ENCODE peak calls at places on chromosomes 1 and 21, in five cellular contexts. C is right atrium auricular region, U is ovary, H is stomach, Z is mucosa of descending colon. K is an unnamed sample.

GRCh38 chr1:89454845-89455521 is 69.6 kb upstream of the LRRC8B start:
- DNase-seq in Z (peak), H (peak), U (peak), C (no peak), K (peak)

GRCh38 chr1:93710499-93710898 is 28.9 kb upstream of the BCAR3 start:
- DNase-seq in C (no peak), H (no peak), U (no peak), Z (no peak), K (no peak)

GRCh38 chr1:207282496-207283380 is 38.7 kb upstream of the CD55 start:
- DNase-seq in Z (peak), U (no peak), H (peak), C (no peak), K (no peak)

GRCh38 chr21:15272171-15272570 is 207.4 kb upstream of the NRIP1 start:
- DNase-seq in H (no peak), Z (no peak), C (no peak), U (no peak), K (peak)

GRCh38 chr1:90717356-90717664 is 208 bp upstream of the BARHL2 start:
- DNase-seq in H (no peak), C (no peak), Z (no peak), U (no peak), K (no peak)

GRCh38 chr1:119040906-119041305 is 52.8 kb upstream of the TBX15 start:
- DNase-seq in U (peak), H (no peak), C (peak), Z (peak), K (no peak)

GRCh38 chr1:215287362-215287761 is 204.8 kb downstream of the KCNK2 start:
- DNase-seq in C (no peak), H (no peak), U (no peak), Z (no peak), K (no peak)

GRCh38 chr1:33065301-33065700 is 15.7 kb upstream of the AZIN2 start:
- DNase-seq in Z (no peak), C (no peak), H (no peak), U (no peak), K (no peak)

GRCh38 chr1:178818416-178818815 is 52.5 kb downstream of the ANGPTL1 start:
- DNase-seq in Z (no peak), H (no peak), C (no peak), U (no peak), K (peak)

GRCh38 chr1:219279017-219279770 is 105.5 kb downstream of the LYPLAL1 start:
- DNase-seq in H (no peak), Z (no peak), U (no peak), C (no peak), K (peak)

GRCh38 chr21:42556476-42556875 is 42.8 kb downstream of the SLC37A1 start:
- DNase-seq in U (no peak), C (no peak), Z (no peak), H (no peak), K (no peak)

GRCh38 chr1:45953934-45954333 is 150.5 kb downstream of the MAST2 start:
- DNase-seq in U (no peak), C (no peak), Z (no peak), H (no peak), K (peak)

GRCh38 chr1:184686540-184686939 is 68.1 kb downstream of the EDEM3 start:
- DNase-seq in Z (peak), H (no peak), U (no peak), C (no peak), K (no peak)

GRCh38 chr1:84936116-84936810 is 43.3 kb upstream of the LPAR3 start:
- DNase-seq in U (peak), H (no peak), Z (peak), C (no peak), K (peak)

GRCh38 chr1:94237291-94238226 is at the start of gene ARHGAP29:
- DNase-seq in C (peak), H (peak), Z (peak), U (peak), K (peak)

GRCh38 chr1:192535916-192536662 is 39.5 kb upstream of the RGS1 start:
- DNase-seq in U (no peak), C (no peak), Z (no peak), H (no peak), K (no peak)

GRCh38 chr1:176177764-176178163 is 29.3 kb downstream of the COP1 start:
- DNase-seq in U (no peak), Z (no peak), H (no peak), C (no peak), K (no peak)

GRCh38 chr1:236342403-236343245 is 51.5 kb upstream of the EDARADD start:
- DNase-seq in H (no peak), C (no peak), U (no peak), Z (no peak), K (no peak)

GRCh38 chr1:102776074-102776473 is 332.2 kb downstream of the COL11A1 start:
- DNase-seq in Z (no peak), C (no peak), H (no peak), U (no peak), K (no peak)

GRCh38 chr1:61043010-61043820 is 39.1 kb upstream of the NFIA start:
- DNase-seq in U (peak), C (peak), H (peak), Z (peak), K (peak)

GRCh38 chr1:100799954-100800612 is 80.5 kb downstream of the VCAM1 start:
- DNase-seq in H (no peak), U (no peak), C (no peak), Z (no peak), K (no peak)

GRCh38 chr1:201016211-201016651 is 7.3 kb downstream of the KIF21B start:
- DNase-seq in Z (peak), C (no peak), H (no peak), U (no peak), K (peak)

GRCh38 chr1:201015551-201016091 is 7.9 kb downstream of the KIF21B start:
- DNase-seq in U (no peak), H (no peak), C (no peak), Z (no peak), K (peak)

GRCh38 chr1:201014816-201015200 is 8.7 kb downstream of the KIF21B start:
- DNase-seq in C (no peak), Z (no peak), U (no peak), H (no peak), K (peak)

GRCh38 chr1:201013031-201013485 is 10.5 kb downstream of the KIF21B start:
- DNase-seq in H (no peak), Z (no peak), U (no peak), C (no peak), K (no peak)

DNA sequence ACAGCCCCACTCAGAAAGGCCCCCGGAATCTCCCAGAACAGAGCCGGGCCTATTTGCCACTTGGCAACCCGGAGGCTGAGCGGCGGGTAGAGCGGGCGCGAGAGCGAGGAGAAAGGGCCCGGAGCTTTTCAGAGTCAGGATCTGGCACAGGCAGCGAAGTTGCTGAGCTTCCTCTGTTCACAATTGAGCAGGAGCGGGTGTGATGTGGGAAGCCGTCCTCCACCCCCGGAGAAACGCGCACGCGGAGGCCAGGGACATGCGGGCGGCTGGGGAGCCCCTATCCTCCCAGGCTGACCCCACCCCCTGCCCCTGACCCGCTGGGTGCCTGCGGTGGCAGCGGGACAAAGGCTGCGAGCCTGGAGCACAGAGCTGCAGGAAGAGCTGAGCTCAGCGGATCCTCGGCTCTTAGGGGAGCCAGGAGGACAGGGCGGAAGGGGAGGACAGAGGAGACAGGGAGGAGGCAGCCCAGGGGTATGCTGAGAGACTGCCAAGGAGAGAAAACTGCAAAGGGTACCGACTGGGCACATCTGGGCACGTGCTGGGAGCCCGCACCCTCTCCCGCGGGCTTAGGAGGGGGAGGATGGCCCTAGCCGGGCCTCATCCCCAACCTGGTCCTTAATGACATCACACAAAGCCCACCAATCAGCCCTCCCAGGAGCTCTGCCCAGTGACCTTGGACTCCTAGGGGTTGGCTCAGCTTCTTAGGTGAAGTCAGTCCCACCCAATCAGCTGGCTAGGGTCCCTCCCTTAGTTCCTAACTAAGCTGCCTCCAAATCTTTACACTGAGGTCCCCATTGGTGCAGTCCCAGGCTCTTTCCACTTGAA is 9.3 kb downstream of the KIF21B start:
- DNase-seq in C (no peak), U (no peak), Z (no peak), H (no peak), K (no peak)
- H3K4me3 ChIP-seq in C (peak), U (no peak), Z (no peak), H (no peak), K (no peak)

GRCh38 chr1:155304558-155305063 is 3.4 kb upstream of the PKLR start:
- DNase-seq in C (no peak), H (no peak), Z (no peak), U (no peak), K (no peak)

GRCh38 chr1:155309423-155310021 is 856 bp downstream of the FDPS start:
- DNase-seq in C (no peak), H (peak), U (peak), Z (peak), K (no peak)

GRCh38 chr1:155308493-155309422 is at the start of gene FDPS:
- DNase-seq in C (peak), U (peak), H (peak), Z (peak), K (peak)

GRCh38 chr1:155305881-155306391 is 2.7 kb upstream of the FDPS start:
- DNase-seq in Z (no peak), H (no peak), U (no peak), C (no peak), K (peak)

GRCh38 chr1:155307247-155307740 is 1.4 kb upstream of the FDPS start:
- DNase-seq in U (no peak), C (no peak), H (no peak), Z (no peak), K (peak)
- H3K4me3 ChIP-seq in U (no peak), C (no peak), H (no peak), Z (no peak), K (no peak)

DNA sequence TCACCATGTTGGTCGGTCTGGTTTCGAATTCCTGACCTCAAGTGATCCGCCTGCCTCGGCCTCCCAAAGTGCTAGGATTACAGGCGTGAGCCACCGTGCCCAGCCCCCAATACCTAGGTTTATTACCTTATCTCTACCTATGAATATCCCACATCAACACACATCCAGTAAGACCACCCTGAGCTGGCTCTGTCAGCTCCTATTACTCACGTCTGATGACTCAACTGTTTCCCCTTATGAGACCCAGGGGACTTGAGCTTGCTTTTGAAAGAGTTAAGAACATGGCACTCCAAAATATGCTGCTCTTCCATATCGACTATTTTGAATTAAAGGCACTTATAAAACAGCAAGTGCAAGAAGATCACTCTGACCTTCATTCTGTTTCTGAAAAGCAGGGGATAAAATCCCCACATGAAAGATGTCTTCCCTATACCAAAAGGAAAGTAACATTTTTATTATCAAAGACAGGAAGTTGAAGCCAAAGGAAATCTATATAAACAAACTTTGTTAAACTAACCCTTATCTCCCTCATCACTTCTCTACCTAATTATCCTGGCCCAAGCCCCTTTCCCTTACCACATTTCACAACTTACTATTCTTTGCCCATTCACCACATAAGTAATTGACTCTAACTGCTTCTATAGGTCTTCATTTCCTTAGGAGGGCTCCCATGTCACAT is 41.3 kb upstream of the OSBPL9 start:
- DNase-seq in C (no peak), U (no peak), Z (no peak), H (no peak), K (peak)
- H3K4me3 ChIP-seq in C (no peak), U (no peak), Z (no peak), H (no peak), K (no peak)

GRCh38 chr1:92168657-92169056 is 49.1 kb upstream of the C1orf146 start:
- DNase-seq in Z (no peak), U (no peak), H (no peak), C (no peak), K (peak)

GRCh38 chr1:92169161-92169560 is 48.6 kb upstream of the C1orf146 start:
- DNase-seq in Z (no peak), U (no peak), H (no peak), C (no peak), K (no peak)

GRCh38 chr1:92167151-92167550 is 50.6 kb upstream of the C1orf146 start:
- DNase-seq in H (no peak), U (no peak), Z (no peak), C (no peak), K (no peak)

DNA sequence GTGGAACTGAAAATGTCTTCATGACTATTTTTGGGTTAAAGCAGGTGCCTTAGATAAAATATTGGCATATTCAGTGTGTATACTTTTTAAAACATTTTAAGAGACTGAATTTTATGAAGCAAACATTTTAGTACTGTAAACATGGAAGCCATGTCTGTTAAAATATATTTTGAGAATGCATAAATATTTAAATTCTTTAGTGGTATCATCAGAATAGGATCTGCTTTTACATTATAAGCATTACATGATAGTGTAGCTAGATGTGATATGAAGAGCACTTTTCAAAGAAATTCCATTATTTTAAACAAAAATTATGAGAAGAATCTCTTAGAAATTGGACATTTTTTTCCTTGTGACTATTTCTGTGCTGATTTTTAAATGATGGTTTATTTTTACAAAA is 48.1 kb upstream of the C1orf146 start:
- DNase-seq in U (no peak), C (no peak), H (no peak), Z (no peak), K (no peak)
- H3K4me3 ChIP-seq in U (no peak), C (no peak), H (no peak), Z (no peak), K (no peak)

GRCh38 chr1:6059866-6060265 is 14.2 kb downstream of the KCNAB2 start:
- DNase-seq in C (no peak), Z (no peak), U (no peak), H (no peak), K (no peak)
- H3K4me3 ChIP-seq in C (no peak), Z (no peak), U (no peak), H (no peak), K (no peak)